ENCODE peak calls at places on chromosomes 5 and 9, in four cellular contexts. K is transverse colon, I is upper lobe of right lung, S is adipocyte. O is an unnamed sample.
A peak's percentile ranks its signal among the peaks of the same experiment; 100 is the strongest.

GRCh38 chr5:62214701-62215100 is 91.3 kb upstream of the KIF2A start:
- DNase-seq in K (no peak), I (no peak), S (no peak), O (peak; percentile 3)

GRCh38 chr9:27865031-27865438 is 291.8 kb upstream of the C9orf72 start:
- DNase-seq in S (no peak), I (no peak), K (no peak), O (no peak)

GRCh38 chr5:78953092-78953800 is 31.9 kb downstream of the ARSB start:
- DNase-seq in S (peak; percentile 56), I (no peak), K (no peak), O (no peak)

GRCh38 chr5:24720743-24721142 is 76.0 kb upstream of the CDH10 start:
- DNase-seq in K (no peak), I (no peak), S (no peak), O (no peak)

GRCh38 chr9:137294684-137295312 is 7.3 kb downstream of the NRARP start:
- DNase-seq in I (peak; percentile 68), K (peak; percentile 32), S (no peak), O (no peak)

GRCh38 chr5:174972291-174972690 is 247.9 kb downstream of the MSX2 start:
- DNase-seq in S (no peak), K (no peak), I (no peak), O (no peak)

GRCh38 chr5:32231929-32232328 is 57.8 kb upstream of the GOLPH3 start:
- DNase-seq in S (no peak), I (no peak), K (no peak), O (no peak)

GRCh38 chr9:82829818-82830217 is 233.1 kb downstream of the RASEF start:
- DNase-seq in K (no peak), I (no peak), S (no peak), O (no peak)

GRCh38 chr5:178212241-178213002 is 8.1 kb downstream of the HNRNPAB start:
- DNase-seq in S (no peak), I (no peak), K (no peak), O (no peak)

GRCh38 chr9:113634597-113635515 is 171.3 kb downstream of the RGS3 start:
- DNase-seq in I (peak; percentile 19), S (no peak), K (no peak), O (no peak)

GRCh38 chr9:113631811-113632665 is 168.5 kb downstream of the RGS3 start:
- DNase-seq in I (no peak), K (no peak), S (no peak), O (no peak)

GRCh38 chr9:113633782-113634596 is 170.5 kb downstream of the RGS3 start:
- DNase-seq in K (no peak), S (no peak), I (peak; percentile 39), O (no peak)

GRCh38 chr9:113631093-113631765 is 167.7 kb downstream of the RGS3 start:
- DNase-seq in S (no peak), I (peak; percentile 47), K (no peak), O (peak; percentile 34)

DNA sequence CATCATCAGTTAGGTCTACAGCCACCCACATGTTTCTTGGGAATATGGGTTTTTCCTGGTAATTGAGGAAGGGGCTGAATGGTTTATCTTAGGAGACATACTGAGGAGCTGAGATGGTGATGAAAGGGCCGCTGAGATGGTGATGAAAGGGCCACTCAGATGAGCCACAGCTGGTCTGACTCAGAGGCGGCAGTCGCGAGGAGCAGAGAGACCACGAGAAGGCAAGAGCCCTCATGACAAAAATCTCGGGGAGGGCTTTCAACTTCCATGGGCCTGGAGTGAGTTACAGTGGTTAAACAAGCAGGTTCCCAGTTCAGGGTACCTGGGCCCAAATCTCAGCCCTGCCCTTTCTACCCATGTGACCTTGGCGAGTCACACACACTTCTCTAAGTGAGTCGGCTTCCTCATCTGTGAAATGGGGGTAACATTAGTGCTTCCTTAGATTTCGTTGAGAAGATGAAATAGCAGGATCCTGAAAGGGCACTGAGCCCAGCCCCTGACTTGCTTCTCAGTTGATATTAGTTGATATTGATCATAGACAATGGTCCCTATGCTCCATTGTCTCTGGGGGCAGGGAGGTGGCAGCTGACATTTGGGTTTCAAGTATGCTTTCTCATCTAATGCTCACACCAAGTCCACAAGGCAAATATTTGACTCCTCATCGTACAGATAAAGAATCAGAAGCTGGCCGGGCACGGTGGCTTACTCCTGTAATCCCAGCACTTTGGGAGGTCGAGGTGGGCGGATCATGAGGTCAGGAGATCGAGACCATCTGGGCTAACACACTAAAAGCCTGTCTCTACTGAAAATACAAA is 169.5 kb downstream of the RGS3 start:
- DNase-seq in K (no peak), S (no peak), I (peak; percentile 45), O (no peak)
- H3K27me3 ChIP-seq in K (no peaks in the 10 kb centered on the region), S (no peaks in the 10 kb centered on the region), I (no peaks in the 10 kb centered on the region), O (no peaks in the 10 kb centered on the region)

GRCh38 chr5:157785781-157786180 is 42.3 kb downstream of the LSM11 start:
- DNase-seq in I (no peak), K (no peak), S (no peak), O (no peak)
- H3K36me3 ChIP-seq in I (peaks cover 58% of the 10 kb centered on the region), K (no peaks in the 10 kb centered on the region), S (peaks cover 69% of the 10 kb centered on the region), O (peaks cover 63% of the 10 kb centered on the region)

GRCh38 chr5:123628860-123629544 is 117.0 kb downstream of the CSNK1G3 start:
- DNase-seq in K (no peak), I (no peak), S (no peak), O (no peak)
- H3K9me3 ChIP-seq in K (peaks cover 5% of the 10 kb centered on the region), I (no peaks in the 10 kb centered on the region), S (peaks cover 60% of the 10 kb centered on the region), O (peaks cover 46% of the 10 kb centered on the region)

GRCh38 chr5:1363160-1363559 is 18.3 kb upstream of the CLPTM1L start:
- DNase-seq in K (no peak), S (no peak), I (no peak), O (no peak)

GRCh38 chr5:1360861-1361260 is 16.0 kb upstream of the CLPTM1L start:
- DNase-seq in I (no peak), K (no peak), S (no peak), O (no peak)

GRCh38 chr5:1362242-1363015 is 17.5 kb upstream of the CLPTM1L start:
- DNase-seq in K (no peak), I (no peak), S (no peak), O (no peak)

GRCh38 chr5:1364211-1364610 is 19.3 kb upstream of the CLPTM1L start:
- DNase-seq in K (no peak), S (no peak), I (no peak), O (no peak)

GRCh38 chr5:1363581-1363980 is 18.7 kb upstream of the CLPTM1L start:
- DNase-seq in K (no peak), I (no peak), S (no peak), O (no peak)
- H3K27me3 ChIP-seq in K (peaks cover 47% of the 10 kb centered on the region), I (peaks cover 37% of the 10 kb centered on the region), S (peaks cover 79% of the 10 kb centered on the region), O (peaks cover 63% of the 10 kb centered on the region)

DNA sequence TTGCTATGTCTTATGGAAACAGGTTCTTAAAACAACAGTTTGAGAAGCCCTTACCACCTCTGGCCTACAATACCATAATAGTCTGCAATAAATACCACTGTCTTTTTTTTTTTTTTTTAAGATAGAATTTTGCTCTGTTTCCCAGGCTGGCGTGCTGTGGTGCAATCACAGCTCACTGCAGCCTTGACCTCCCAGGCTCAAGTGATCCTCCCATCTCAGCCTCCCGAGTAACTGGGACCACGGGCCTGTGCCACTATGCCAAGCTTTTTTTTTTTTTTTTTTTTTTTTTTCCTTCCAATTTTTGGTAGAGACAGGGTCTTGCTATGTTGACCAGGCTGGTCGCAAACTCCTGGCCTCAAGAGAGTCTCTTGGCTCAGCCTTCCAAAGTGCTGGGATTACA is 37.0 kb downstream of the AFF4 start:
- DNase-seq in S (no peak), K (no peak), I (no peak), O (no peak)
- H3K36me3 ChIP-seq in S (peaks cover 92% of the 10 kb centered on the region), K (no peaks in the 10 kb centered on the region), I (peaks cover 95% of the 10 kb centered on the region), O (peaks cover 88% of the 10 kb centered on the region)

DNA sequence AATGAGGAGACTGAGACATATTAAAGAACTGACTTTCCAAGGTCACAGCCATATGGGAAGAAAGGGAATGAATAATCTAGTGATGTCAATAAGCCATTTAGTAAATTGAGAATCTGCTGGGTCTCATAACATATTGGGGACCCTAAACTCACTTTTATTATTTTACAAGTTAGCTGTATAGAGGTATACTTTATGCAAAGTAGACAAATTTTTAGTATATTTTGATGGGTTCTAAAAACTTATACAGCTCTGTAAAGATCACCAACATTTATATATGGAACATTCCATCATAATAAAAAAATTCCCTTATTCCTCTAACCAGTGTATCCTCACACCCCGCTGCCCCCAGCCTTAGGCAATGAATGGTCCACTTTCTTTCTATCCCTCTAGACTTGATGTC is 35.7 kb upstream of the ZNF510 start:
- DNase-seq in K (no peak), I (no peak), S (no peak), O (no peak)
- H3K9me3 ChIP-seq in K (peaks cover 87% of the 10 kb centered on the region), I (peaks cover 93% of the 10 kb centered on the region), S (peaks cover 100% of the 10 kb centered on the region), O (peaks cover 34% of the 10 kb centered on the region)

DNA sequence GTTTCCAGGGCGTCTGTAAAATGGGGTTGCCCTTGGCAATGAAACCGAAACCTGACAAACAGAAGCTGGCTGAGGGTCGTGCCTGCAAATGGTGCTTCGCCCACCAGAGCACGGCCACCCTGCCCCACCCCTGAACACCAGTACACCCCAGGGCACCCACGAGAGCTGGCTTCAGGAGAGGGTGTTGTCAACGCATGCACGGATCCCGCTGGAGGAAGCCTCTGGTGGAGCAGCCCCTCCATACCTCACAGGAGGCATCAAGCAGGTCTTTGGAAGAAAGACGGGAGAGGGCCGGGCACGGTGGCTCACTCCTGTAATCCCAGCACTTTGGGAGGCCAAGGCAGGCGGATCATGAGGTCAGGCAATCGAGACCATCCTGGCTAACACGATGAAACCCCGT is 8.6 kb downstream of the SLC6A3 start:
- DNase-seq in S (no peak), I (no peak), K (no peak), O (no peak)
- H3K27me3 ChIP-seq in S (peaks cover 36% of the 10 kb centered on the region), I (peaks cover 14% of the 10 kb centered on the region), K (peaks cover 18% of the 10 kb centered on the region), O (peaks cover 15% of the 10 kb centered on the region)

O was measured in MG63.